ENCODE peak calls at places on chromosomes 12 and 14, in ten cellular contexts. I is mammary epithelial cell; Y is esophagus muscularis mucosa; S is CD8-positive, alpha-beta memory T cell; B is adipocyte; V is sigmoid colon; G is K562; A is GM23248; K is SK-N-SH; E is cardiac muscle cell. N is an unnamed sample. For H3K4me1, the result is how much of the 10 kb centered on the place peaks cover.

GRCh38 chr14:21494902-21495762 is 16.0 kb downstream of the METTL3 start:
- DNase-seq in I (no peak), E (peak), S (no peak), V (no peak), G (no peak), A (peak), B (peak), K (no peak), Y (no peak), N (no peak)

GRCh38 chr14:94129758-94130414 is 482 bp upstream of the IFI27L2 start:
- DNase-seq in A (peak), G (peak), S (no peak), I (peak), V (no peak), K (peak), Y (peak), B (peak), E (peak), N (peak)

GRCh38 chr12:94643585-94643984 is 6.8 kb downstream of the TMCC3 start:
- DNase-seq in V (no peak), K (no peak), E (peak), Y (no peak), S (no peak), B (no peak), G (no peak), I (no peak), A (peak), N (no peak)

GRCh38 chr14:76958975-76959710 is 69.4 kb downstream of the IRF2BPL start:
- DNase-seq in Y (no peak), S (no peak), A (peak), B (peak), V (peak), E (peak), I (peak), K (peak), G (peak), N (no peak)

GRCh38 chr12:57218030-57218853 is 1.6 kb downstream of the NXPH4 start:
- DNase-seq in E (no peak), V (no peak), K (peak), S (no peak), I (no peak), G (no peak), B (no peak), A (peak), Y (no peak), N (no peak)

GRCh38 chr14:89941830-89942377 is 12.6 kb downstream of the EFCAB11 start:
- DNase-seq in G (no peak), E (no peak), S (no peak), B (no peak), I (no peak), A (no peak), K (no peak), V (no peak), Y (no peak), N (no peak)

GRCh38 chr12:49503674-49504180 is 35.1 kb upstream of the KCNH3 start:
- DNase-seq in G (no peak), E (peak), Y (peak), S (no peak), V (no peak), A (no peak), B (peak), I (peak), K (no peak), N (no peak)

GRCh38 chr12:69553626-69554248 is 31.5 kb upstream of the CCT2 start:
- DNase-seq in K (peak), A (peak), Y (no peak), E (peak), G (peak), V (no peak), S (no peak), I (peak), B (peak), N (no peak)

GRCh38 chr14:103097994-103098957 is 3.8 kb downstream of the EXOC3L4 start:
- DNase-seq in B (no peak), E (no peak), S (no peak), K (no peak), A (no peak), I (no peak), Y (no peak), V (no peak), G (peak), N (no peak)

GRCh38 chr12:51368640-51369517 is 22.3 kb downstream of the GALNT6 start:
- DNase-seq in V (no peak), A (no peak), E (peak), I (peak), G (peak), S (peak), B (no peak), Y (no peak), K (no peak), N (peak)

GRCh38 chr12:116161588-116161987 is 115.9 kb downstream of the MED13L start:
- DNase-seq in Y (no peak), I (no peak), B (no peak), E (peak), A (peak), K (no peak), G (no peak), S (no peak), V (no peak), N (no peak)

GRCh38 chr14:106308839-106309389 is 782.5 kb downstream of the TMEM121 start:
- DNase-seq in A (peak), Y (no peak), K (peak), G (peak), V (no peak), I (no peak), S (peak), B (no peak), E (no peak), N (peak)

GRCh38 chr14:24398943-24399801 is at the start of gene NYNRIN:
- DNase-seq in V (peak), Y (no peak), G (peak), K (peak), A (peak), I (no peak), E (peak), B (peak), S (peak), N (peak)

GRCh38 chr12:66495709-66496108 is 183.2 kb downstream of the GRIP1 start:
- DNase-seq in S (no peak), A (no peak), K (no peak), E (no peak), G (no peak), V (no peak), Y (no peak), B (no peak), I (no peak), N (no peak)

GRCh38 chr12:2251485-2252179 is 198.8 kb downstream of the CACNA1C start:
- DNase-seq in B (peak), Y (no peak), V (no peak), K (no peak), A (no peak), E (no peak), S (no peak), I (no peak), G (no peak), N (no peak)

GRCh38 chr14:65949711-65950516 is 536.3 kb upstream of the CCDC196 start:
- DNase-seq in I (peak), A (peak), E (peak), S (no peak), G (no peak), V (peak), K (no peak), Y (no peak), B (peak), N (no peak)

GRCh38 chr14:105315941-105316562 is 1.5 kb downstream of the PACS2 start:
- DNase-seq in G (no peak), I (no peak), A (peak), K (peak), S (no peak), E (no peak), B (peak), Y (no peak), V (no peak), N (no peak)

GRCh38 chr14:65790185-65790815 is 377.8 kb downstream of the FUT8 start:
- DNase-seq in Y (no peak), G (no peak), B (no peak), A (no peak), E (no peak), K (peak), V (no peak), I (no peak), S (no peak), N (no peak)

GRCh38 chr12:32390572-32391219 is 8.7 kb upstream of the FGD4 start:
- DNase-seq in V (no peak), Y (no peak), S (no peak), B (no peak), K (peak), I (no peak), E (peak), A (peak), G (no peak), N (no peak)

GRCh38 chr12:57795354-57795753 is 12.8 kb downstream of the TSFM start:
- DNase-seq in E (no peak), G (no peak), K (no peak), S (no peak), B (no peak), V (no peak), A (peak), Y (no peak), I (peak), N (no peak)

GRCh38 chr12:27319394-27319793 is 13.2 kb upstream of the BMAL2 start:
- DNase-seq in S (no peak), A (peak), E (peak), B (peak), I (peak), K (no peak), G (no peak), V (no peak), Y (no peak), N (no peak)

GRCh38 chr12:56256326-56256960 is 1.7 kb downstream of the ANKRD52 start:
- DNase-seq in E (peak), Y (no peak), G (no peak), B (peak), S (no peak), I (no peak), K (no peak), V (no peak), A (peak), N (peak)

GRCh38 chr12:71846322-71846940 is 6.9 kb downstream of the TBC1D15 start:
- DNase-seq in E (peak), V (no peak), Y (no peak), A (peak), I (peak), K (peak), G (no peak), S (no peak), B (peak), N (no peak)

GRCh38 chr12:42094277-42094676 is 50.4 kb downstream of the GXYLT1 start:
- DNase-seq in A (peak), B (peak), K (no peak), G (no peak), Y (no peak), E (peak), S (peak), V (no peak), I (peak), N (no peak)

GRCh38 chr14:45253754-45254300 is 825 bp upstream of the MIS18BP1 start:
- DNase-seq in A (peak), K (no peak), Y (no peak), B (no peak), G (no peak), S (no peak), I (peak), V (peak), E (no peak), N (no peak)

GRCh38 chr12:26845057-26845666 is 12.2 kb upstream of the ITPR2 start:
- DNase-seq in A (peak), V (peak), I (peak), B (peak), Y (no peak), E (peak), S (no peak), K (peak), G (no peak), N (peak)

GRCh38 chr14:34649344-34649743 is 19.4 kb upstream of the SNX6 start:
- DNase-seq in V (no peak), G (peak), S (no peak), K (no peak), I (peak), Y (no peak), B (peak), A (peak), E (peak), N (no peak)

GRCh38 chr14:35155962-35156361 is 33.6 kb downstream of the PRORP start:
- DNase-seq in E (peak), Y (no peak), A (peak), S (no peak), I (peak), B (peak), V (no peak), K (peak), G (no peak), N (no peak)

GRCh38 chr12:20404576-20405346 is 36.4 kb downstream of the PDE3A start:
- DNase-seq in A (no peak), Y (no peak), I (no peak), E (peak), G (no peak), S (no peak), K (peak), B (peak), V (peak), N (no peak)

GRCh38 chr14:92496458-92496857 is 17.1 kb upstream of the RIN3 start:
- DNase-seq in Y (no peak), B (no peak), K (no peak), G (no peak), V (no peak), S (no peak), A (no peak), I (no peak), E (no peak), N (no peak)

GRCh38 chr14:44639986-44640385 is 132.9 kb upstream of the FSCB start:
- DNase-seq in A (no peak), K (no peak), B (no peak), V (no peak), E (peak), G (no peak), Y (no peak), I (no peak), S (no peak), N (no peak)

GRCh38 chr14:25833341-25834121 is 764.3 kb downstream of the NOVA1 start:
- DNase-seq in B (no peak), V (no peak), E (peak), I (no peak), A (peak), K (peak), G (peak), Y (no peak), S (no peak), N (peak)

GRCh38 chr12:44240186-44240585 is 404.3 kb downstream of the TMEM117 start:
- DNase-seq in I (no peak), S (no peak), Y (no peak), K (no peak), B (no peak), E (no peak), V (no peak), G (no peak), A (no peak), N (no peak)

GRCh38 chr14:73863209-73863608 is 11.6 kb downstream of the PTGR2 start:
- DNase-seq in V (no peak), A (no peak), G (no peak), K (no peak), E (no peak), Y (no peak), I (no peak), S (no peak), B (no peak), N (no peak)

GRCh38 chr12:108643941-108644742 is 10.4 kb upstream of the SELPLG start:
- DNase-seq in A (peak), V (peak), I (no peak), S (no peak), K (no peak), B (no peak), Y (no peak), E (no peak), G (no peak), N (no peak)

GRCh38 chr12:52147983-52148540 is 43.8 kb downstream of the KRT80 start:
- DNase-seq in S (no peak), I (no peak), B (no peak), G (no peak), A (no peak), V (no peak), E (peak), K (no peak), Y (no peak), N (no peak)

GRCh38 chr14:93891756-93892504 is 35.2 kb upstream of the FAM181A start:
- DNase-seq in A (no peak), Y (no peak), B (no peak), I (no peak), K (no peak), S (no peak), V (no peak), G (no peak), E (no peak), N (no peak)

GRCh38 chr14:102966681-102967505 is 44.4 kb downstream of the AMN start:
- DNase-seq in E (no peak), I (no peak), Y (no peak), G (no peak), S (no peak), B (no peak), A (no peak), K (no peak), V (no peak), N (no peak)

GRCh38 chr14:58362798-58363412 is 32.8 kb upstream of the TOMM20L start:
- DNase-seq in I (peak), S (no peak), V (no peak), B (peak), Y (no peak), E (peak), A (peak), G (no peak), K (peak), N (peak)

GRCh38 chr14:70888681-70889175 is 18.5 kb upstream of the PCNX1 start:
- DNase-seq in E (peak), I (peak), V (no peak), S (no peak), G (no peak), Y (no peak), A (peak), K (no peak), B (peak), N (no peak)
- H3K4me1 ChIP-seq in E (half or more), I (under half), V (under half), S (half or more), G (under half), Y (under half), A (under half), K (under half), B (under half), N (under half)

DNA sequence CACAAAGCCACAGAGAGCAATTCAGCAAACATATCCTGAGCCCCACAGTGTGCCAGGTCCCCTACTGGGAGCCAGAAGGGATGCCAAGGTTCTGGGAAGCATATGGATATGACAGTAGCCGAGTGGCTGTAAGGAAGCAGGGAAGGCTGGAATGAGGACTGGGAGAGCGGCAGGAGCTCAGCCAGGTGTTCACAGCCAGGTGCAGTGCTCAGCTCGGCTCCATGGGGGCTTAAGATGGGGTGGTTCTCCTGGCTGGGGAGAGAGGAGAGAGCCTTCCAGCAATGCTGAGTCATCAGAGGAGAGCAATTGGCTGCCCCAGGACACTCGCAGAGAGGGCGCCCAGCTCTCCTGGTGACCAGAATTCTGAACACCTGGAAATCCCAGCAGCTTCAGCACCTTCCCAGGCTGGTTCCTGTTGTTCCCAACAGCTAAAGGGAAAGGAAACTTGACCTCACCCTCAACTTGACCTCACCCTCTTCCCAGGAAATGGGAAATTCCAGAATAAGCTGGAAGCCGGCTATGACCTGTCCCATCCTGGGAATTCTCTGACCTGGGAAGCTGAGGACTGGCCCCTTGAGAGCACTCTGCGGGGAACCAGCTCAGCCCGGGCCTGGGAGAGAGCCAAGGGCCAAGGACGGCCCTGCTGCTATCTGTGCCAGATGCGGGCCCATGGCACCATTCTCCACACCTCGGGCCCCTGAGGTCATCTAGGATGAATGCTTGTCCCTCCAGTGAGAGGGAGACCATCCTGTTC is 34.6 kb downstream of the SLC6A12 start:
- DNase-seq in A (peak), V (no peak), I (no peak), Y (no peak), S (no peak), K (no peak), E (no peak), B (no peak), G (no peak), N (no peak)
- H3K4me1 ChIP-seq in A (under half), V (under half), I (under half), Y (under half), S (under half), K (under half), E (under half), B (under half), G (under half), N (under half)

DNA sequence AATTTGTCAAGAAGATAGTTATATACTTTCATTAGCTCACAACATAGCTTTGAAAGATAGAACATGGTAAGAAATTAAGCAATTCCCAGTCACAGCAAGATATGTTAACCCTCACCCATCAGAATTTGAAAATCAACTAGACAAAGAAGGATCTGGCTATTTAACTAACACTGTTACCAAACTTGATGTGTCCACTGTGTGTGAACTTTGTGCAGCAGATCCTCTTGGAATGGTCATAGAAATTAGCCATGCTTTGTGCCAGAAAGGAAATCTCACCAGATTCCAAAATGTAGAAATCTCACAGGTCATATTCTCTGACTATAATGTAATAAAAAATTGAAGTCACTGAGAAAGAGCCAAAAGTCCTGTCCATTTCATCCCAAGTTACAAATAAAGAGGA is 46.1 kb downstream of the ZNF664 start:
- DNase-seq in A (no peak), Y (no peak), S (no peak), E (no peak), K (no peak), V (no peak), I (no peak), B (no peak), G (no peak), N (no peak)
- H3K4me1 ChIP-seq in A (under half), Y (under half), S (under half), E (under half), K (under half), V (under half), I (under half), B (under half), G (under half), N (under half)

DNA sequence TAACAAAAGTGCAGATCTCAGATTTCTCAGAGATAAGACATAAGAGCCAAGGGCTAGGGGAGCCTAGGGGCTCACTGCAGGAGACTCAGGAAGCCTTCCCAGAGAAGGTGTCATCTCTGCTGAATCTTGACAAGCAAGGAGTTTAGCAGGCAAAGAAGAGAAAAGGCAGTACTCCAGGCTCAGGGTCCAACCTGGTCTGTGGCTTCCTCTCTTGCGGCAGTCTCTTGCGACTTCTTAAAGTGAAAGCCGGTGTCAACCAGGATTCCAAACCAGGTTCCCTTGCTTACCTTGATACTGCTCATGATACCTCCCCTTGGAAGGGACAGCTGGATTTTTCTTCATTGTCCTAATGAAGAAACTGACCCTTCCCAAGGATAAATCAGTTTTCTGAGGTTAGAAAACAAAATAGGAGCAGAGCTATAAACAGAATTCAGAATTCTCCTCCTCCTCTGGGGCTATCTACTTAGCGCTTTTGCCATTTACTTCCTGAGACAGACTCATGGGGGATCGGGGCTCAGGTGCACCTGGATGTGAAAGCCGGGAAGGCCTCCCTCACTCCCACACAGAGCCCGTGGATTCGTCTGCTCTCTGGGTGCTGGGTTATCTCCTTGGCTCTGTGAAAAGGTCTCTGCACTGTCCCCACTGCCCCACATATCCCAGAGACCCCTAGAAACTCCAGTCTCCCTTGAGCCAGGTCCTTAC is 1.8 kb upstream of the SCNN1A start:
- DNase-seq in K (no peak), B (no peak), A (no peak), G (no peak), E (no peak), V (no peak), I (no peak), Y (no peak), S (no peak), N (no peak)
- H3K4me1 ChIP-seq in K (under half), B (under half), A (under half), G (under half), E (under half), V (half or more), I (under half), Y (half or more), S (under half), N (half or more)